ENCODE peak calls at places on chromosome 2, in seven cellular contexts. E is A549, Y is K562, O is IMR-90, Q is SK-N-SH, R is H1, W is HepG2. H is an unnamed sample.

GRCh38 chr2:144518744-144519596 is 949 bp downstream of the ZEB2 start:
- DNase-seq in E (no peak), Y (no peak), O (no peak), Q (no peak), R (no peak), W (no peak), H (peak; percentile 41)

GRCh38 chr2:176817061-176817565 is 395.5 kb upstream of the HNRNPA3 start:
- DNase-seq in E (peak; percentile 3), Y (no peak), O (no peak), Q (peak; percentile 57), R (peak; percentile 49), W (no peak), H (no peak)

GRCh38 chr2:65436825-65437221 is 4.4 kb upstream of the SPRED2 start:
- DNase-seq in E (no peak), Y (peak; percentile 49), O (no peak), Q (peak; percentile 42), R (no peak), W (no peak), H (peak; percentile 73)

GRCh38 chr2:48343571-48344440 is 186.1 kb upstream of the STON1 start:
- DNase-seq in E (peak; percentile 75), Y (no peak), O (peak; percentile 93), Q (peak; percentile 10), R (no peak), W (peak; percentile 87), H (no peak)

GRCh38 chr2:232870002-232870765 is at the start of gene SNORC:
- DNase-seq in E (no peak), Y (no peak), O (no peak), Q (peak; percentile 10), R (peak; percentile 43), W (peak; percentile 48), H (no peak)

GRCh38 chr2:9618410-9618809 is 12.4 kb downstream of the YWHAQ start:
- DNase-seq in E (no peak), Y (no peak), O (no peak), Q (no peak), R (no peak), W (no peak), H (no peak)

GRCh38 chr2:200863655-200864205 is 728 bp downstream of the CLK1 start:
- DNase-seq in E (peak; percentile 39), Y (no peak), O (no peak), Q (no peak), R (no peak), W (no peak), H (no peak)

GRCh38 chr2:30226144-30227032 is 4.9 kb upstream of the LBH start:
- DNase-seq in E (no peak), Y (no peak), O (peak; percentile 72), Q (no peak), R (no peak), W (no peak), H (peak; percentile 53)

GRCh38 chr2:190507135-190507534 is 27.4 kb downstream of the NEMP2 start:
- DNase-seq in E (no peak), Y (no peak), O (no peak), Q (no peak), R (no peak), W (no peak), H (no peak)

GRCh38 chr2:84970956-84971798 is at the start of gene KCMF1:
- DNase-seq in E (peak; percentile 89), Y (peak; percentile 90), O (peak; percentile 74), Q (peak; percentile 93), R (peak; percentile 70), W (no peak), H (no peak)

GRCh38 chr2:70735065-70735464 is 32.9 kb downstream of the ADD2 start:
- DNase-seq in E (no peak), Y (no peak), O (no peak), Q (no peak), R (no peak), W (no peak), H (no peak)

GRCh38 chr2:241009601-241010530 is 11.4 kb downstream of the SNED1 start:
- DNase-seq in E (no peak), Y (no peak), O (peak; percentile 50), Q (peak; percentile 79), R (peak; percentile 76), W (no peak), H (no peak)

GRCh38 chr2:38720613-38721241 is 30.4 kb downstream of the SRSF7 start:
- DNase-seq in E (peak; percentile 70), Y (no peak), O (peak; percentile 98), Q (no peak), R (no peak), W (no peak), H (peak; percentile 40)

GRCh38 chr2:64228126-64228678 is 84.0 kb upstream of the PELI1 start:
- DNase-seq in E (peak; percentile 55), Y (peak; percentile 57), O (peak; percentile 53), Q (peak; percentile 80), R (peak; percentile 88), W (peak; percentile 29), H (peak; percentile 39)

GRCh38 chr2:235594041-235594440 is 100.2 kb downstream of the AGAP1 start:
- DNase-seq in E (peak; percentile 84), Y (peak; percentile 41), O (peak; percentile 89), Q (peak; percentile 61), R (no peak), W (peak; percentile 80), H (no peak)

GRCh38 chr2:44245068-44245861 is 30.0 kb upstream of the SLC3A1 start:
- DNase-seq in E (peak; percentile 29), Y (no peak), O (no peak), Q (no peak), R (no peak), W (no peak), H (no peak)
- TF ChIP-seq RFX5 in E (no peak), Y (no peak), O (no peak), Q (no peak), R (no peak), W (no peak), H (no peak)

DNA sequence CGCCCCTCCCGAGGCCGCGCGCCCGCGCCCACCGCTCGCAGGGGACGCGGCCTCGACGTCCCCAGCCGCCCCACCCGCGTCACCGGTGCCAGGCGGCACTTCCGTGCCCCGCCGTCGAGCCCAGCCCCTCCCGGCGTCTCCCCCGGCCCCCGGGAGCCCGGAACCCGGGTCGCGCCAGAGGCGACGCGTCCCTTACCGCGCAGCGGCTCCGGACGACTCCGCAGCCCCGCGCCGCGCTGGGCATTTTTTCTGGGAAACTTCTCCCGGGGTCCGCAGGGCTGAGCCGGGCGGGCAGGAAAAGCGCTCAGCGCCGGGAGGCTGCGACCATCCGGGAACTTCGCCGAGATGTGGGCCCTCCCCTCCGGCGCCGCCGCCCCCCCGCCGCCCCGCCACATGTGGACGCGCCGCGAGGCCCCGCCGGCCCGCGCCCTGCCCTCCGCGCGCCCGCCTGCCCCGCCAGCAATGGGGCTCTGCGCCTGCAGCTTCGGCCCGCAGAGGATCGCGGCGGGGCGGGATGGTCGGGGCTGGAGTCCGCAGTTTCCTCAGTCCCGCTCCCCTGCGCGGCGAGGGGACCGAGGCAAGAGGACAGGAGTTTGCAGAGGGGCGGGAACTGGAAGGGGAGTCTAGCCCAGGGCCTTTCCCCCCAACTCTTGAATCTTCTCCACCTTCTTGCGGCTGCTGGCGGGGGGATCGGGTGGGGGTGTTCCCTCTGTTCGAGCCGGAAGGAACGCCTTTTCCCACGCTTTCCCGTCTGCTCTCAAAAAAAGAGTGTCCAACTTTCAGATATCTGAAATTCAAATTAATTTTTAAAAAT is 81.5 kb downstream of the CHRNA1 start:
- DNase-seq in E (peak; percentile 64), Y (no peak), O (peak; percentile 59), Q (peak; percentile 95), R (peak; percentile 81), W (no peak), H (no peak)
- TF ChIP-seq RFX5 in E (no peak), Y (no peak), O (no peak), Q (no peak), R (no peak), W (no peak), H (no peak)

GRCh38 chr2:179682756-179683155 is 178.7 kb downstream of the ZNF385B start:
- DNase-seq in E (no peak), Y (no peak), O (no peak), Q (no peak), R (no peak), W (no peak), H (no peak)

GRCh38 chr2:179686718-179687342 is 174.6 kb downstream of the ZNF385B start:
- DNase-seq in E (no peak), Y (no peak), O (peak; percentile 44), Q (no peak), R (no peak), W (no peak), H (no peak)

GRCh38 chr2:179691235-179691634 is 170.2 kb downstream of the ZNF385B start:
- DNase-seq in E (no peak), Y (no peak), O (peak; percentile 49), Q (no peak), R (no peak), W (no peak), H (no peak)

GRCh38 chr2:179686069-179686468 is 175.3 kb downstream of the ZNF385B start:
- DNase-seq in E (no peak), Y (no peak), O (no peak), Q (no peak), R (no peak), W (no peak), H (no peak)
- TF ChIP-seq RFX5 in E (no peak), Y (no peak), O (no peak), Q (no peak), R (no peak), W (no peak), H (no peak)

GRCh38 chr2:147385600-147385999 is 459.2 kb upstream of the ACVR2A start:
- DNase-seq in E (no peak), Y (no peak), O (no peak), Q (no peak), R (no peak), W (no peak), H (no peak)

GRCh38 chr2:147386284-147386683 is 458.5 kb upstream of the ACVR2A start:
- DNase-seq in E (no peak), Y (no peak), O (no peak), Q (no peak), R (no peak), W (no peak), H (no peak)

GRCh38 chr2:147388217-147388616 is 456.6 kb upstream of the ACVR2A start:
- DNase-seq in E (no peak), Y (no peak), O (no peak), Q (no peak), R (no peak), W (no peak), H (no peak)

GRCh38 chr2:147390475-147390874 is 454.4 kb upstream of the ACVR2A start:
- DNase-seq in E (no peak), Y (no peak), O (no peak), Q (no peak), R (no peak), W (no peak), H (no peak)

GRCh38 chr2:147389218-147389617 is 455.6 kb upstream of the ACVR2A start:
- DNase-seq in E (no peak), Y (no peak), O (no peak), Q (no peak), R (no peak), W (no peak), H (no peak)
- TF ChIP-seq RFX5 in E (no peak), Y (no peak), O (no peak), Q (no peak), R (no peak), W (no peak), H (no peak)

DNA sequence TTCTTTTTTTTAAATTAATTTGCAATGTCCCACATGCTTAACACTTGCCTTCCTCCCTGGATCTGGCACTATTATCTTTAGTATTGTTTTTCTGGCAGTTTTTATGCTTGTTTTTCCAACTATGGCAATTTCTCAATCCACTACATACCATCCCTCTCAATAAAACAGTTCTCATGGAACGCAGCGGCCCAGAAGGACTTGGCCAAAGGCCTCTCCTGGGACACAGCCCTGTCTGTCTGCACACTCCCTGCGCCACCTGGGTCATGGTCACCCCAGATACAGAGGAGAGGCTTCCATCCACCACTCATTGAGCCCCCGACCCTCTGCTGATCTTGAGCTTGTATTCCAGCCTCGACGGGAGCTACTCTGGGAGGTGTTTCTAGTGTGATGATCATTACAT is 91.2 kb downstream of the TWIST2 start:
- DNase-seq in E (no peak), Y (no peak), O (no peak), Q (no peak), R (no peak), W (no peak), H (no peak)
- TF ChIP-seq RFX5 in E (no peak), Y (no peak), O (no peak), Q (no peak), R (no peak), W (no peak), H (no peak)

H was measured in GM12878.